ENCODE peak calls at places on chromosomes 12 and 14, in five cellular contexts. P is upper lobe of left lung, F is gastrocnemius medialis, A is PC-9, R is right cardiac atrium. L is an unnamed sample.

GRCh38 chr12:76880156-76881023 is 1.6 kb upstream of the CSRP2 start:
- DNase-seq in F (no peak), A (no peak), R (no peak), P (no peak), L (no peak)

GRCh38 chr12:8629486-8630033 is 16.9 kb upstream of the AICDA start:
- DNase-seq in P (no peak), A (no peak), F (no peak), R (no peak), L (no peak)

GRCh38 chr12:8894986-8895385 is 19.3 kb upstream of the PHC1 start:
- DNase-seq in A (no peak), P (no peak), R (no peak), F (no peak), L (no peak)

GRCh38 chr12:114679452-114679875 is 4.5 kb downstream of the TBX3 start:
- DNase-seq in P (no peak), A (no peak), F (no peak), R (no peak), L (no peak)

GRCh38 chr14:89957791-89958190 is 2.1 kb downstream of the TDP1 start:
- DNase-seq in P (peak), R (no peak), A (no peak), F (no peak), L (no peak)

GRCh38 chr12:57229041-57229633 is 374 bp upstream of the SHMT2 start:
- DNase-seq in R (no peak), A (no peak), P (no peak), F (no peak), L (no peak)

GRCh38 chr12:104006929-104007328 is 41.3 kb downstream of the TDG start:
- DNase-seq in F (no peak), A (no peak), R (no peak), P (no peak), L (peak)

GRCh38 chr14:100838493-100839440 is 12.8 kb downstream of the MEG3 start:
- DNase-seq in R (no peak), F (no peak), P (no peak), A (no peak), L (no peak)

GRCh38 chr12:121749267-121749666 is 36.7 kb downstream of the TMEM120B start:
- DNase-seq in P (no peak), A (no peak), F (no peak), R (no peak), L (no peak)
- H3K27ac ChIP-seq in P (no peak), A (peak), F (peak), R (no peak), L (no peak)

GRCh38 chr12:95605087-95605486 is 53.8 kb upstream of the USP44 start:
- DNase-seq in P (no peak), R (no peak), A (peak), F (no peak), L (no peak)

GRCh38 chr12:95601626-95602025 is 50.4 kb upstream of the USP44 start:
- DNase-seq in F (no peak), R (no peak), A (no peak), P (no peak), L (no peak)

GRCh38 chr12:95599880-95600279 is 48.6 kb upstream of the USP44 start:
- DNase-seq in R (no peak), P (no peak), A (no peak), F (no peak), L (no peak)

GRCh38 chr12:95600567-95600966 is 49.3 kb upstream of the USP44 start:
- DNase-seq in A (no peak), P (no peak), F (peak), R (peak), L (no peak)

DNA sequence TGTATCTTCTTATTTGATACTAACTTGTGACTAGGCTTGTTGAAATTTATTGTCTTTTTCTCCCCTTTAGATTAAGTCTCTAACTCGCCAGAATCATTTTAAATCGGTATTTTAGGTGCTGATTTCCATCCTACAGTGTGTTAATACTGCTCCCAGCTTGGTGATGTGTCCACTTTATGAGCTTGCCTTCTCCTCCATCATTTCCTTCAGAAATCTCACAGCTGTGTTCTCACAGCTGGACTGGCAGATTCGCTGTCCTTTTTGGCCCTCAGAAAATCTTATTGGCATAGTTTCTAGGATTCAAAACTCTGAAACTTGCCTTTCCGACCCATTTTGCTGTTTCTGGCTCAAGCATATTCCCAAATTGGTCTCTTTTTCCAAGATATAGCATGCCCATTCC is 49.8 kb upstream of the USP44 start:
- DNase-seq in F (no peak), A (no peak), P (no peak), R (no peak), L (no peak)
- H3K27ac ChIP-seq in F (peak), A (peak), P (no peak), R (no peak), L (no peak)

GRCh38 chr12:131872154-131873046 is 22.0 kb upstream of the ULK1 start:
- DNase-seq in A (peak), R (no peak), F (no peak), P (peak), L (peak)

GRCh38 chr12:131869871-131870418 is 24.5 kb upstream of the ULK1 start:
- DNase-seq in R (no peak), A (peak), F (no peak), P (no peak), L (no peak)

GRCh38 chr12:131873293-131873692 is 21.1 kb upstream of the ULK1 start:
- DNase-seq in F (no peak), P (no peak), R (no peak), A (no peak), L (no peak)

GRCh38 chr12:131867891-131868675 is 26.3 kb upstream of the ULK1 start:
- DNase-seq in F (no peak), P (no peak), A (no peak), R (no peak), L (no peak)

GRCh38 chr12:131871677-131872076 is 22.7 kb upstream of the ULK1 start:
- DNase-seq in A (no peak), F (no peak), P (no peak), R (no peak), L (no peak)
- H3K27ac ChIP-seq in A (peak), F (no peak), P (no peak), R (no peak), L (peak)

GRCh38 chr12:43306066-43306465 is 245.9 kb downstream of the ADAMTS20 start:
- DNase-seq in A (peak), F (peak), P (no peak), R (no peak), L (peak)
- H3K27ac ChIP-seq in A (peak), F (no peak), P (no peak), R (no peak), L (peak)

GRCh38 chr12:121228919-121229650 is 19.2 kb downstream of the P2RX4 start:
- DNase-seq in F (no peak), R (no peak), P (no peak), A (no peak), L (no peak)
- H3K27ac ChIP-seq in F (no peak), R (no peak), P (peak), A (peak), L (no peak)

DNA sequence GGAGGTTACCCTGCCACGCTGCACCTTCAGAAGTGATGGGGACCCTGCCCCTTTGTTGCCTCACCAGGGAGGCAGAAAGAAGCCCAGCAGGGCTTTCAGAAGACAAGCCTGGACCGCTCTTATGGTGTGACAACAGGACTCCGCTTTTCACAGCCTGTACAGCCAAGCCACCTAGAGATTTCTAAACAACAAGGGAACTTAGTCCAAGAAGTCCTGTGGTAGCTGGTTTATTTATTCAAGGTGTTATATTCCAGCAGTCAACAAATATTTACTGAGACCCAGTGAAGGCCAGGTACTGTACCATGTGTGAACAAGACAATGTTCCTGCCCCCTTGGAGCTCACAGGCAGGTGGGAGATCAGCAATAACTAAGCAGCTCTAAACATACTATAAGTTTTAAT is 4.0 kb upstream of the TMEM229B start:
- DNase-seq in F (no peak), P (no peak), R (no peak), A (no peak), L (no peak)
- H3K27ac ChIP-seq in F (no peak), P (no peak), R (no peak), A (no peak), L (no peak)

GRCh38 chr14:58785741-58786140 is 148.0 kb downstream of the DACT1 start:
- DNase-seq in R (no peak), P (no peak), A (no peak), F (no peak), L (no peak)
- H3K27ac ChIP-seq in R (no peak), P (no peak), A (no peak), F (no peak), L (no peak)

GRCh38 chr12:102323799-102324198 is 126.2 kb upstream of the PMCH start:
- DNase-seq in R (no peak), A (no peak), P (no peak), F (no peak), L (no peak)

GRCh38 chr12:102322254-102322653 is 124.6 kb upstream of the PMCH start:
- DNase-seq in R (no peak), A (no peak), P (no peak), F (no peak), L (no peak)

GRCh38 chr12:102331419-102331818 is 133.8 kb upstream of the PMCH start:
- DNase-seq in R (no peak), F (no peak), A (no peak), P (no peak), L (no peak)

GRCh38 chr12:102329883-102330282 is 132.2 kb upstream of the PMCH start:
- DNase-seq in P (no peak), A (no peak), R (no peak), F (no peak), L (no peak)

GRCh38 chr12:102326987-102327386 is 129.4 kb upstream of the PMCH start:
- DNase-seq in A (no peak), F (no peak), R (no peak), P (no peak), L (no peak)
- H3K27ac ChIP-seq in A (no peak), F (no peak), R (no peak), P (no peak), L (no peak)

GRCh38 chr14:58129208-58129607 is 22.8 kb downstream of the ARMH4 start:
- DNase-seq in F (no peak), A (no peak), P (no peak), R (no peak), L (no peak)

GRCh38 chr14:58131386-58131785 is 20.6 kb downstream of the ARMH4 start:
- DNase-seq in P (no peak), R (no peak), F (no peak), A (no peak), L (no peak)

GRCh38 chr14:58130121-58130782 is 21.8 kb downstream of the ARMH4 start:
- DNase-seq in A (no peak), R (no peak), F (no peak), P (no peak), L (no peak)

GRCh38 chr14:58138065-58138718 is 13.8 kb downstream of the ARMH4 start:
- DNase-seq in R (no peak), P (no peak), A (no peak), F (no peak), L (no peak)

GRCh38 chr14:58133739-58134138 is 18.3 kb downstream of the ARMH4 start:
- DNase-seq in A (no peak), R (no peak), F (no peak), P (no peak), L (peak)
- H3K27ac ChIP-seq in A (no peak), R (no peak), F (no peak), P (no peak), L (no peak)

DNA sequence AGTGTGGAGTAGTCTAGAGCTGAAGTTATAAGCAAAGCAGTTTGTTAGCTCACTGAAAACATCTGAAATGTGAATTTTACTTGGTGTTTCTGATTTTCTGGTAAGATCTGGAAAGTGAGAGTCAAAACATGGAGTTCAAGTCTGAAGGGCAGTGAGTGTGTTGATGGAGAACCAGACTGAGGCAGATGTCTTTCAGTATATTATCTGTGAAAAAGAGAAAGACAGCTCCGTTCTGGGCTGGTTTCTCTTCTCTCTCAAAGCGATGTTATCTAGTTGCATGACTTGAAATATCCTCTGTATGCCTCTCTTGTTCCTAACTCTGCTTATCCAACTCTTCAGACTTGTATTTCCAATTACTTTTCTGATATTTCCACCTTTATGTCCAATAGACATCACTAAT is 381.9 kb upstream of the RGS6 start:
- DNase-seq in A (no peak), F (no peak), R (no peak), P (no peak), L (no peak)
- H3K27ac ChIP-seq in A (no peak), F (no peak), R (no peak), P (no peak), L (no peak)